ENCODE peak calls at places on chromosomes 3 and 15, in seven cellular contexts. L is colonic mucosa, M is DND-41, P is uterus, N is astrocyte, B is upper lobe of right lung, S is cardiac muscle cell. Q is an unnamed sample. For H3K4me1, the result is how much of the 10 kb centered on the place peaks cover.

GRCh38 chr3:20648294-20648693 is 462.3 kb upstream of the SGO1 start:
- DNase-seq in L (no peak), P (no peak), S (no peak), N (peak), B (no peak), M (no peak), Q (no peak)

GRCh38 chr3:53690521-53690920 is 155.7 kb downstream of the CHDH start:
- DNase-seq in L (no peak), B (no peak), P (no peak), S (no peak), N (no peak), M (no peak), Q (no peak)

GRCh38 chr3:76222115-76222652 is 436.8 kb upstream of the ZNF717 start:
- DNase-seq in P (no peak), M (no peak), L (no peak), N (no peak), S (peak), B (no peak), Q (no peak)

GRCh38 chr3:136048068-136048467 is 82.5 kb downstream of the PPP2R3A start:
- DNase-seq in M (no peak), N (no peak), B (no peak), L (no peak), S (no peak), P (no peak), Q (no peak)

GRCh38 chr3:143736651-143737050 is 111.6 kb downstream of the SLC9A9 start:
- DNase-seq in L (no peak), P (no peak), B (no peak), M (no peak), S (no peak), N (peak), Q (no peak)

GRCh38 chr15:76310470-76311070 is 699 bp downstream of the ETFA start:
- DNase-seq in B (no peak), S (peak), N (no peak), L (peak), P (peak), M (no peak), Q (peak)

GRCh38 chr15:64851503-64851840 is 9.8 kb downstream of the PLEKHO2 start:
- DNase-seq in S (no peak), L (no peak), P (peak), B (no peak), N (peak), M (no peak), Q (peak)

GRCh38 chr3:13024274-13024863 is 48.9 kb downstream of the IQSEC1 start:
- DNase-seq in N (no peak), B (peak), M (no peak), S (no peak), L (no peak), P (no peak), Q (no peak)

GRCh38 chr15:58440181-58440910 is 8.6 kb downstream of the LIPC start:
- DNase-seq in N (peak), S (no peak), M (no peak), P (peak), B (no peak), L (peak), Q (no peak)

GRCh38 chr3:168094877-168095610 is 680 bp downstream of the GOLIM4 start:
- DNase-seq in P (peak), L (peak), N (peak), S (peak), M (no peak), B (peak), Q (peak)

GRCh38 chr15:48855501-48856440 is 22.2 kb upstream of the EID1 start:
- DNase-seq in S (peak), M (no peak), P (peak), N (peak), B (no peak), L (peak), Q (no peak)

GRCh38 chr3:8970971-8971589 is 7.8 kb upstream of the RAD18 start:
- DNase-seq in P (peak), S (peak), N (no peak), L (peak), M (peak), B (no peak), Q (no peak)

GRCh38 chr15:67149068-67149841 is 83.9 kb downstream of the SMAD3 start:
- DNase-seq in N (no peak), S (no peak), B (no peak), P (no peak), L (no peak), M (no peak), Q (peak)

GRCh38 chr3:52090620-52091468 is 34.5 kb upstream of the DUSP7 start:
- DNase-seq in P (no peak), L (no peak), B (peak), N (no peak), M (no peak), S (no peak), Q (no peak)

GRCh38 chr15:67124911-67125588 is 59.6 kb downstream of the SMAD3 start:
- DNase-seq in B (no peak), L (no peak), M (no peak), P (no peak), S (no peak), N (no peak), Q (no peak)

GRCh38 chr3:94440767-94441493 is 378.1 kb downstream of the NSUN3 start:
- DNase-seq in B (no peak), L (no peak), M (no peak), N (peak), S (no peak), P (no peak), Q (no peak)

GRCh38 chr3:42179110-42179725 is 86.8 kb downstream of the CCK start:
- DNase-seq in L (peak), M (no peak), P (peak), B (no peak), N (peak), S (peak), Q (no peak)

GRCh38 chr3:82087958-82088357 is 326.5 kb upstream of the GBE1 start:
- DNase-seq in N (peak), P (no peak), B (no peak), L (no peak), S (no peak), M (no peak), Q (no peak)

GRCh38 chr15:75024102-75024636 is 779 bp downstream of the PPCDC start:
- DNase-seq in P (no peak), B (no peak), N (peak), M (peak), L (no peak), S (peak), Q (no peak)

GRCh38 chr3:96813134-96813819 is 1.1 kb upstream of the EPHA6 start:
- DNase-seq in B (peak), N (peak), P (peak), L (peak), S (peak), M (no peak), Q (peak)

GRCh38 chr3:98041350-98041749 is 6.2 kb upstream of the GABRR3 start:
- DNase-seq in N (no peak), M (no peak), L (no peak), P (no peak), B (no peak), S (no peak), Q (no peak)

GRCh38 chr3:37941608-37942540 is 48.7 kb upstream of the VILL start:
- DNase-seq in M (no peak), S (no peak), L (no peak), B (no peak), N (no peak), P (no peak), Q (no peak)

GRCh38 chr3:145776782-145777408 is 384.1 kb downstream of the PLOD2 start:
- DNase-seq in B (no peak), L (peak), M (peak), P (no peak), S (peak), N (peak), Q (no peak)

DNA sequence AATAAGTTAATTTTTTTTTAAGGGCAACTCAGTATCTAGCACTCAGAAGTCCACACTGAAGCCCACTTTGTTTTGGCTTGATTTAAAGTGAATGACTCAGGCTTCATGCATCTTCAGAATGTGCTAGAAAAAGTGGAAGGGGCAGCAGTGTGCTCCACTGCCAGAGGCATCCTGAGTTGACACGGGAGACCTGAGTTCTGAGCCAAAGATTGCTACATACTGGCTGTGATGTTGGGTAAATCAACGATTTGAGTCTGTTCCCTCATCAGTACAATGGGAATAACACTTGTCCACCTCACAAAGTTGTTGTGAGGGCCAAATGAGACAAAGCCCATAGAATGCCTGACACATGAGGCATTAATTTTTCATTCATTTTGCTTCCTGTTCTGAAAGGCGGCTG is 19.0 kb downstream of the TMEM43 start:
- DNase-seq in L (no peak), N (peak), S (no peak), P (peak), B (no peak), M (no peak), Q (peak)
- H3K27ac ChIP-seq in L (peak), N (peak), S (peak), P (peak), B (peak), M (no peak), Q (peak)

DNA sequence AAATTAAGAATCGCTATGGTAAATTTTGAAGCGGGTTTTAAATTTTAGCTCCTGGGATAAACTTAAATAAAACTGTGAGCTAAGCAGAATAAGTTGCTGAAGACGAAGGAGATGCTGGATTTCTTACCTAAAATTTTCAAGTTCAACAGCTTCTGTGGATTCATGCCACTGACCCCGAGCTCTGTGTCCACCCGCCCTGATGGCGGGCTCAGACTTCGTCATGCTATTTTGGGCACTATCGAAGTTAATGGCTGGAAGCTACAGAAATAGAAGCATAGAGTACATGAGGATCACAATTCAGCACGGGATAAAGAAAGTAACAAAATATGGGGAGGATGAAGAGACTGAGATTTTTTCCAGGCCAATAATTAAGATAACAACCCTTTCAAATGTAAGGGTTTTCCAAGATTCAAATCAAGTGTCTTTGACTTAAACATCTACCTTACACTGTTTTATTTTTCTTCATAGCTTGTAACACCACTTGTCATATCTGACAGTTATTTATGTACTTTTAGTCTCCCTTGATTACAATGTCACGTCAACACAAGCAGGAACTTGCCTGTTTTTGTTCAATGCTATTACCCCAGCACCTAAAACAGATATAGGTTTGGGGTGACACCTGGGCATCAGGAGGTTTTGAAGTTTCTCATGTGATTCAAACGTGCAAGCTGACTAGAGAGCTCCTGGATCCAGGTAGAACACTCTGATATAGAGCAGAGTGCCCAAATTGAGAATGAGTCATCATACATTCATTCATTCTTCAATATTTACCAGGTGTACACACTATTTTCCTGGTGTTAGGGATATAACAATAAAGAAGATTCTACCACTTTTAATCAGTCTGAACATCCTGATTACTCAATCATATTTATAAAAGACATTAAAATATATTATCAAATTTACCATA is 23.0 kb downstream of the NEK10 start:
- DNase-seq in N (no peak), M (no peak), L (no peak), B (no peak), P (no peak), S (no peak), Q (no peak)
- H3K4me1 ChIP-seq in N (under half), M (under half), L (under half), B (under half), P (under half), S (under half), Q (under half)

GRCh38 chr3:128647307-128647706 is 3.3 kb downstream of the RPN1 start:
- DNase-seq in S (no peak), L (no peak), P (no peak), N (no peak), B (no peak), M (no peak), Q (no peak)

GRCh38 chr3:128649264-128649663 is 1.4 kb downstream of the RPN1 start:
- DNase-seq in M (no peak), L (no peak), P (no peak), B (no peak), N (no peak), S (no peak), Q (no peak)

GRCh38 chr3:128650096-128651050 is at the start of gene RPN1:
- DNase-seq in M (peak), P (peak), L (peak), N (peak), S (peak), B (peak), Q (peak)

DNA sequence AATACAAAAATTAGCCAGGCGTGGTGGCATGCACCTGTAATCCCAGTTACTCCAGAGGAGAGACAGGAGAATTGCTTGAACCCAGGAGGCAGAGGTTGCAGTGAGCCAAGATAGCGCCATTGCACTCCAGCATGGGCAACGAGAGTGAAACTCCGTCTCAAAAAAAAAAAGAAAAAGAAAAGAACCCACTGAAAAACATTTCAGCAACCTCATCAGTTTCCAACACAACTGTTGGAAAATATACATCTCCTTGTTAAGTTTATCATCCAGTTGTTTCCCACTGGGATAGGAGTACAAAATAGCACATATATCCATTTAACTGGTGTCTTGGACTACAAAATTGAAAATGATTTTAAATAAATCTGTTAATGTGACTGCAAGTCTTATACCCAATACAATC is 2.2 kb downstream of the RPN1 start:
- DNase-seq in M (no peak), L (no peak), B (no peak), N (no peak), P (no peak), S (no peak), Q (no peak)
- H3K4me3 ChIP-seq in M (no peak), L (peak), B (peak), N (peak), P (no peak), S (no peak), Q (no peak)

DNA sequence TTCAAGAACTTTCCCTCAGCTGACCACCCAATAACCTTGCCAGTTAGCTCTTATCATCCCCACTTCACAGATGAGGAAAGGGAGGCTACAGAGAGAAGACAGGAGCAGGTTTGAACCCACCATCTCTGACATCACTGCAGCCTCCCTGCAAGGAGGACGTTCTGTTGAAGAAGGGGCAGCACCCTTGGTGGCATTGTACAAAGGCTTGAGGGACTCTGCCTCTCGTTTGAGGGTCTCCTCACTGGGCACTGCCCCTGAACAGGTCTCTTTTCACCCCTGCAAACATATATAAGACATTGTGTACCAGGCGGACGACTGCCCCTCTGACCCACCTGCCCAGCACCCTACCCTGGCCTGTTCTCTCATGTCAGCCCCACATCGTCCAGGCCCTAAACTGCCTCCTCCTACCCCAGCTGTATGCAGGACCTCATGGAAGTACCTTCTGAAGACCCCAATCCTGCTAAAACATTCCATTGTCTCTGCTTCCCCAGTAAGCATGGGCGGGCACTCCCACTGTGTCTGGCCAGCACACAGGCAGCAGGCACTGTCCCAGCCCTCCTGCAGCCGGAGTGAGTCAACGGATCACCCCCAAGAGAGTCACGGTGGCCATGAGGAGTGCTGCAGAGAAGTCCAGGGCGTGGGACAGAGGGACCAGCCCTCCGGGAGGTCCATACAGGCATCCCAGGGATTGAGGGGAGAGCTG is 36.3 kb upstream of the SLCO2A1 start:
- DNase-seq in B (no peak), L (peak), N (no peak), M (no peak), S (no peak), P (no peak), Q (no peak)
- H3K27ac ChIP-seq in B (peak), L (no peak), N (no peak), M (no peak), S (no peak), P (peak), Q (no peak)

GRCh38 chr3:160982497-160982896 is 122.7 kb downstream of the B3GALNT1 start:
- DNase-seq in B (no peak), S (no peak), L (no peak), N (no peak), M (no peak), P (no peak), Q (no peak)
- H3K4me1 ChIP-seq in B (under half), S (under half), L (under half), N (under half), M (under half), P (under half), Q (under half)

DNA sequence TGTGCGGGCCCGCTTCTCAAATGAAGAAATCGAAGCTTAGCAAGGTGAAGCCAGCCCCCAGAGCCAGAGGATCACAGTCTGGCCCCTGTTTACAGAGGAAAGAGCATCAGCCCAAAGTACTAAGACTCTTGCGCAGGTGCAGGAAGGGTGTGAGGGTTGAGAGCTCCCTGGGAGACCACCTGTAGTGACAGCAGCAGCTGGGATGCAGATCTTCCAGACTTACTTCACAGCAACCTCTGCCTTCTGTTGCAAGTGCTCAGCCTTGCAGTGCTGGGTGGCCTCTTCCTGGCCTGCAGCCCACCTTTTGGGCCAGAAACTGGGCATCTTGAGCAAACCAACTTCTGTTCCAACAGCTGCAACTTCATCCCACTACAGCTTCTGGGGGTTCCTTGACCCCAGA is 19.7 kb downstream of the SPATA12 start:
- DNase-seq in M (no peak), B (no peak), N (no peak), S (no peak), P (no peak), L (no peak), Q (no peak)
- H3K4me3 ChIP-seq in M (no peak), B (no peak), N (no peak), S (no peak), P (no peak), L (no peak), Q (no peak)